ENCODE peak calls at places on chromosomes 13 and 19, in four cellular contexts. One of them, this sample, is unnamed.

GRCh38 chr19:38786572-38787265 is 2.3 kb upstream of the LGALS7B start:
- DNase-seq in heart left ventricle: no peak
- DNase-seq in ovary: no peak
- DNase-seq in tibial nerve: no peak
- DNase-seq in this sample: no peak

GRCh38 chr13:50012396-50013169 is 2.7 kb upstream of the KCNRG start:
- DNase-seq in tibial nerve: no peak
- DNase-seq in heart left ventricle: no peak
- DNase-seq in ovary: no peak
- DNase-seq in this sample: no peak

GRCh38 chr13:95267662-95268369 is 33.4 kb downstream of the ABCC4 start:
- DNase-seq in heart left ventricle: no peak
- DNase-seq in tibial nerve: no peak
- DNase-seq in ovary: no peak
- DNase-seq in this sample: no peak

GRCh38 chr13:110521296-110521680 is 40.2 kb downstream of the RAB20 start:
- DNase-seq in ovary: no peak
- DNase-seq in tibial nerve: no peak
- DNase-seq in heart left ventricle: no peak
- DNase-seq in this sample: no peak

GRCh38 chr19:48506138-48506733 is 5.4 kb downstream of the LMTK3 start:
- DNase-seq in ovary: no peak
- DNase-seq in heart left ventricle: no peak
- DNase-seq in tibial nerve: no peak
- DNase-seq in this sample: no peak

GRCh38 chr13:20475927-20476691 is 49.5 kb downstream of the CRYL1 start:
- DNase-seq in tibial nerve: no peak
- DNase-seq in heart left ventricle: no peak
- DNase-seq in ovary: no peak
- DNase-seq in this sample: no peak

GRCh38 chr13:112889351-112890290 is 79.4 kb upstream of the MCF2L start:
- DNase-seq in tibial nerve: no peak
- DNase-seq in ovary: no peak
- DNase-seq in heart left ventricle: peak; percentile 22
- DNase-seq in this sample: no peak

GRCh38 chr19:52741951-52742485 is 7.2 kb upstream of the ZNF611 start:
- DNase-seq in heart left ventricle: no peak
- DNase-seq in ovary: no peak
- DNase-seq in tibial nerve: no peak
- DNase-seq in this sample: no peak

GRCh38 chr13:100333141-100333540 is 244.2 kb downstream of the PCCA start:
- DNase-seq in tibial nerve: no peak
- DNase-seq in heart left ventricle: no peak
- DNase-seq in ovary: no peak
- DNase-seq in this sample: no peak

GRCh38 chr19:29858000-29858596 is 46.3 kb downstream of the CCNE1 start:
- DNase-seq in heart left ventricle: no peak
- DNase-seq in ovary: no peak
- DNase-seq in tibial nerve: no peak
- DNase-seq in this sample: no peak

GRCh38 chr13:54248306-54248705 is 1219.7 kb downstream of the OLFM4 start:
- DNase-seq in tibial nerve: no peak
- DNase-seq in heart left ventricle: no peak
- DNase-seq in ovary: no peak
- DNase-seq in this sample: no peak

GRCh38 chr19:2440515-2440914 is 13.1 kb upstream of the TIMM13 start:
- DNase-seq in tibial nerve: no peak
- DNase-seq in ovary: no peak
- DNase-seq in heart left ventricle: no peak
- DNase-seq in this sample: no peak

GRCh38 chr19:54436561-54437229 is 12.3 kb upstream of the LENG8 start:
- DNase-seq in tibial nerve: no peak
- DNase-seq in ovary: no peak
- DNase-seq in heart left ventricle: no peak
- DNase-seq in this sample: no peak

GRCh38 chr13:113129921-113130750 is 7.5 kb downstream of the F10 start:
- DNase-seq in tibial nerve: no peak
- DNase-seq in ovary: peak; percentile 21
- DNase-seq in heart left ventricle: peak; percentile 78
- DNase-seq in this sample: no peak

GRCh38 chr19:53912653-53913052 is 3.6 kb downstream of the CACNG7 start:
- DNase-seq in tibial nerve: no peak
- DNase-seq in ovary: no peak
- DNase-seq in heart left ventricle: no peak
- DNase-seq in this sample: no peak

GRCh38 chr13:60520902-60521563 is 124.0 kb downstream of the TDRD3 start:
- DNase-seq in ovary: no peak
- DNase-seq in heart left ventricle: no peak
- DNase-seq in tibial nerve: no peak
- DNase-seq in this sample: no peak

GRCh38 chr13:112768795-112769411 is 79.1 kb downstream of the ATP11A start:
- DNase-seq in heart left ventricle: peak; percentile 85
- DNase-seq in ovary: no peak
- DNase-seq in tibial nerve: no peak
- DNase-seq in this sample: no peak

GRCh38 chr13:78299832-78300623 is 303.3 kb downstream of the POU4F1 start:
- DNase-seq in ovary: no peak
- DNase-seq in tibial nerve: no peak
- DNase-seq in heart left ventricle: no peak
- DNase-seq in this sample: no peak

GRCh38 chr13:73967397-73968165 is 166.6 kb downstream of the KLF12 start:
- DNase-seq in heart left ventricle: no peak
- DNase-seq in tibial nerve: no peak
- DNase-seq in ovary: no peak
- DNase-seq in this sample: no peak

GRCh38 chr19:29845576-29846176 is 33.9 kb downstream of the CCNE1 start:
- DNase-seq in heart left ventricle: no peak
- DNase-seq in tibial nerve: no peak
- DNase-seq in ovary: peak; percentile 32
- DNase-seq in this sample: no peak

GRCh38 chr13:31945202-31945978 is 86.2 kb upstream of the FRY start:
- DNase-seq in ovary: peak; percentile 28
- DNase-seq in tibial nerve: peak; percentile 31
- DNase-seq in heart left ventricle: peak; percentile 84
- DNase-seq in this sample: no peak

GRCh38 chr19:954672-955494 is 29.0 kb downstream of the ARID3A start:
- DNase-seq in heart left ventricle: no peak
- DNase-seq in ovary: no peak
- DNase-seq in tibial nerve: no peak
- DNase-seq in this sample: no peak

GRCh38 chr19:46345157-46345556 is 1.7 kb upstream of the PPP5C start:
- DNase-seq in tibial nerve: no peak
- DNase-seq in heart left ventricle: no peak
- DNase-seq in ovary: no peak
- DNase-seq in this sample: no peak

GRCh38 chr19:46349311-46349993 is 2.6 kb downstream of the PPP5C start:
- DNase-seq in tibial nerve: no peak
- DNase-seq in ovary: no peak
- DNase-seq in heart left ventricle: no peak
- DNase-seq in this sample: no peak

GRCh38 chr19:46346821-46347571 is at the start of gene PPP5C:
- DNase-seq in heart left ventricle: peak; percentile 97
- DNase-seq in tibial nerve: peak; percentile 73
- DNase-seq in ovary: peak; percentile 90
- DNase-seq in this sample: no peak

GRCh38 chr19:46347985-46348384 is 1.1 kb downstream of the PPP5C start:
- DNase-seq in ovary: no peak
- DNase-seq in heart left ventricle: no peak
- DNase-seq in tibial nerve: no peak
- DNase-seq in this sample: no peak

GRCh38 chr19:46347572-46347883 is 641 bp downstream of the PPP5C start:
- DNase-seq in ovary: no peak
- DNase-seq in tibial nerve: no peak
- DNase-seq in heart left ventricle: no peak
- DNase-seq in this sample: no peak
- TF ChIP-seq CTCF in ovary: no peak
- TF ChIP-seq CTCF in tibial nerve: no peak
- TF ChIP-seq CTCF in heart left ventricle: no peak
- TF ChIP-seq CTCF in this sample: no peak

DNA sequence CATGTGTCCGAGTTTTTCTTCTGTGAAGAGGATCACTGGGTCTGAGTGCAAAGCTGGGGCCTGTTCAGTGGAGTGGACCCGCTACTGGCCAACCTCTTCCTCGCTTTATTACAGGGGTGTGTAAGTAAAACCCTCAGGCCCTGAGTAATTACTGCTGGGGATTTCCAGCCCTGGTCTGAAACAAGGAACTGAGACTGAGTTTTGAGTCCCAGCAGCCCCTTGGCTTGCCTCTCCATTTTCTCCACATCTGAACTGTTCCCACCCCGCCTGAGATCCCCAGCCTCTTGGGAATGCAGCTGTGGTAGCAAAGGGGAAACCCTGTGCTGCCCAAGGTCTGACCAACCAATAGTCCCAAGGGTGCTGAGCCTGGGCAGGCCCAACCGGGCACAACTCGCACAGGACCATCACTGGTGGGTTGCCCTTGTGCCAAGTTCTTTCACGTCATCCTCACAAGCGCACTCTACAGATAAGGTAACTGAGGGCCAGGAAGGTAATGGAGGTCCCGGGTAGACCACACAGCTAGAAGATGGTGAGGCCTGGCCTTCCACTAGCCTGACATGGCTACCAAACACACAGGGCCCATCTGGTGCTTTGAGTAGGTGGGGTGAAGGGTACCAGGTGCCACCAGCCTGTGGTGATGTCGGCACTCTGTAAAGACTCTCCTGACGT is 13.7 kb upstream of the SLC35E1 start:
- DNase-seq in ovary: no peak
- DNase-seq in heart left ventricle: no peak
- DNase-seq in tibial nerve: no peak
- DNase-seq in this sample: no peak
- H3K27ac ChIP-seq in ovary: no peak overlapping the region
- H3K27ac ChIP-seq in heart left ventricle: no peak overlapping the region
- H3K27ac ChIP-seq in tibial nerve: peak overlapping the region; percentile 52
- H3K27ac ChIP-seq in this sample: peak overlapping the region; percentile 59

DNA sequence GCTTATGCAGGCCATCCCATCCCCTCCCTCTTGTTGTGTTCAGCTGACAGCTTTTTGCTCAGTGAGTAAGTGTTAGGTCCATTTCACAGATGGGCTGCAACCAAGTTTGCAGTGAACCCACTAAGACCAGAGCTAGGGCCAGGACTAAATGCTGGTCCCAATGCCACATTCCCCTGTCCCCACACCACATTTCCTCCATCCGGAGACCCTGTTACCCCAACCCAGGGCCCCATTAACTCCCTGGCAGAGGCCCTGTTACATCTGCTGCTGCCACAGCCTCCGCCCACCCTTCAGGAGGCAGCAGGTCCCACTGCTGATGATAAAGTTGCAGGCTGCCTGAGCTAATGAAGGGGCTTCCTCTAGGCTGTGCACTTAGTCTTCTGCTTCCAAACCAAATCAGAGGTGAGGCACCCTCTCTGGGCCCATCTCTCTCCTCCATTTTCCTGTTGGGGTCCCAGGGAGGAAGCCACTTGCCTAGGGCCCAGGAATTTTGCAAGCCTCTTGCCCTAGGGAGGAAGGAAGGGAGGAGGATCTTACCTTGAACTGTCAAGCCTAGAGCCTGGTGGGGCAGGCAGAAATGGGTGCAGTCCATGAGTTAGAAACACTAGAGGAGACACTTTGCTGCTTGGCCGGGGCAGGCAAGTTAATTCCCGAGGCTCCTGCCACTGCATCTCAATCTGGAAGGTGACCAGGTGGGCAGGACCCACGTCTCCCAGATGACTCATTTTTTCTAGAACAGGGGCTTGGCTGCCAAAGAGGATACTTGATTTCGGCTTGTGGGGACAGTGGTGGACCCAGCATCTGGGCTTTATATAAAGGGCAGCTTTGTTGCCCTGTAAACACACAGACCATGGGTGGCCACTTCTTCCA is 3.4 kb upstream of the USF2 start:
- DNase-seq in heart left ventricle: no peak
- DNase-seq in tibial nerve: peak; percentile 12
- DNase-seq in ovary: no peak
- DNase-seq in this sample: peak; percentile 88
- TF ChIP-seq POLR2A in heart left ventricle: no peak
- TF ChIP-seq POLR2A in tibial nerve: no peak
- TF ChIP-seq POLR2A in ovary: no peak
- TF ChIP-seq POLR2A in this sample: no peak

GRCh38 chr19:46489445-46490272 is 6.0 kb downstream of the PNMA8B start:
- DNase-seq in heart left ventricle: peak; percentile 63
- DNase-seq in ovary: peak; percentile 71
- DNase-seq in tibial nerve: peak; percentile 33
- DNase-seq in this sample: no peak
- TF ChIP-seq CTCF in heart left ventricle: peak; percentile 21
- TF ChIP-seq CTCF in ovary: peak; percentile 32
- TF ChIP-seq CTCF in tibial nerve: peak; percentile 15
- TF ChIP-seq CTCF in this sample: no peak

GRCh38 chr19:47004012-47004465 is 15.6 kb upstream of the NPAS1 start:
- DNase-seq in heart left ventricle: no peak
- DNase-seq in ovary: no peak
- DNase-seq in tibial nerve: no peak
- DNase-seq in this sample: no peak
- H3K27ac ChIP-seq in heart left ventricle: no peak overlapping the region
- H3K27ac ChIP-seq in ovary: no peak overlapping the region
- H3K27ac ChIP-seq in tibial nerve: no peak overlapping the region
- H3K27ac ChIP-seq in this sample: no peak overlapping the region

DNA sequence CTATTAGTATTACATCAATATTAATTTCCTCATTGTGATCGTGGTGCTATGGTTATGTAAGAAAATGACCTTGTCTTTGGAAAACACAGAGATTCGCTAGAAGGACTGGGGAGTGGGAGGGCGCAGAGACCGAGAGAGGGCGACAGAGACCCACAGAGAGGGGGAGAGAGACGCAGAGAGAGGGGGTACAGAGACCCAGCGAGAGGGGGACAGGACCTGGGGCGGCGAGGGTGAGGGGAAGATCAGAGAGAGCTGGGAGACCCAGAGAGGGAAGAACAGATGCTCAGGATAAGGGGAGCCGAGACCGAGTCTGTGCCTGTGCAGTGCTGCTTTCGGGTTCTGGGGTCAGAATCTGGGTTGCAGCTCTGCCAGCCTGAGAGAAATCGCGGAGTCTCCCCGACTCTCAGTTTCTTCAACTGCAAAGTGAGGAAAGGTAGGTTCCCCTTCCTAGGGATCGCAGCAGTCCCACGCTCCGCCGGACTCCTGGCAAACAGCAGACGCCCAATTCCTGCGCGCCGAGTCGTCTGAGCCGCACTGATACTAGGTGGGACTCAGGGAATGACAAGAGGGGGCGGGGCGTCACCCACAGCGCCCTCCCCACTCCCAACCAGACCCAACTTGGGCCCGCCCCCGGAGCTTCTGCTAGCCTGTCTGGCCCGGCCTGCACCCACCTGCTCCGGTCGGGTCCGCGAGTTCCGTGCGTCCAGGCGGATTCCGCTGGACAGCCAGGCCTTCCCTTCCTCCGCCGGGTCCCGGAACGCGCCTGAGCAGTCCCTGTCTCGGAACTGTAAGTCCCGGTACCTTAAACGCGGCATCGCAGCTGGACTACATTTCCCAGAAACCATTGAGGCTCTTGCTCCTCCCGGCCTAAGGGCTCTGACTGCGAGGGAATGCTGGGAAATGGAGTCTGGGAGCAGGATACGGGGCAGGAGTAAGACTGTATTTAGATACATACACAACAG is 15.3 kb downstream of the IZUMO2 start:
- DNase-seq in heart left ventricle: peak; percentile 91
- DNase-seq in ovary: peak; percentile 91
- DNase-seq in tibial nerve: peak; percentile 70
- DNase-seq in this sample: no peak
- TF ChIP-seq POLR2A in heart left ventricle: no peak
- TF ChIP-seq POLR2A in ovary: peak; percentile 23
- TF ChIP-seq POLR2A in tibial nerve: no peak
- TF ChIP-seq POLR2A in this sample: no peak